ENCODE peak calls at places on chromosomes 12 and 14, in seven cellular contexts. One of them, this sample, is unnamed.

GRCh38 chr12:127881371-127882140 is 385.4 kb upstream of the TMEM132C start:
- DNase-seq in stomach: no peak
- DNase-seq in activated naive CD8-positive, alpha-beta T cell treated with anti-CD3 and anti-CD28 coated beads, Interleukin-2, amount 50 U/mL, for 24 hours: no peak
- DNase-seq in WERI-Rb-1: no peak
- DNase-seq in RKO: no peak
- DNase-seq in H7: no peak
- DNase-seq in Peyer's patch: no peak
- DNase-seq in this sample: no peak

GRCh38 chr12:75660805-75661404 is 149.5 kb upstream of the KRR1 start:
- DNase-seq in stomach: no peak
- DNase-seq in Peyer's patch: no peak
- DNase-seq in RKO: peak
- DNase-seq in activated naive CD8-positive, alpha-beta T cell treated with anti-CD3 and anti-CD28 coated beads, Interleukin-2, amount 50 U/mL, for 24 hours: no peak
- DNase-seq in H7: no peak
- DNase-seq in WERI-Rb-1: no peak
- DNase-seq in this sample: no peak

GRCh38 chr12:121590476-121591143 is 9.8 kb upstream of the KDM2B start:
- DNase-seq in RKO: peak
- DNase-seq in stomach: no peak
- DNase-seq in Peyer's patch: peak
- DNase-seq in activated naive CD8-positive, alpha-beta T cell treated with anti-CD3 and anti-CD28 coated beads, Interleukin-2, amount 50 U/mL, for 24 hours: peak
- DNase-seq in WERI-Rb-1: no peak
- DNase-seq in H7: peak
- DNase-seq in this sample: no peak

GRCh38 chr12:10069099-10069498 is 29.7 kb downstream of the CLEC1A start:
- DNase-seq in stomach: no peak
- DNase-seq in Peyer's patch: no peak
- DNase-seq in RKO: peak
- DNase-seq in activated naive CD8-positive, alpha-beta T cell treated with anti-CD3 and anti-CD28 coated beads, Interleukin-2, amount 50 U/mL, for 24 hours: no peak
- DNase-seq in WERI-Rb-1: no peak
- DNase-seq in H7: no peak
- DNase-seq in this sample: no peak

GRCh38 chr14:81529391-81529790 is 4.3 kb downstream of the SEL1L start:
- DNase-seq in Peyer's patch: no peak
- DNase-seq in RKO: peak
- DNase-seq in stomach: no peak
- DNase-seq in activated naive CD8-positive, alpha-beta T cell treated with anti-CD3 and anti-CD28 coated beads, Interleukin-2, amount 50 U/mL, for 24 hours: no peak
- DNase-seq in H7: no peak
- DNase-seq in WERI-Rb-1: no peak
- DNase-seq in this sample: no peak

GRCh38 chr12:8609061-8609570 is 3.5 kb downstream of the AICDA start:
- DNase-seq in activated naive CD8-positive, alpha-beta T cell treated with anti-CD3 and anti-CD28 coated beads, Interleukin-2, amount 50 U/mL, for 24 hours: no peak
- DNase-seq in Peyer's patch: peak
- DNase-seq in RKO: peak
- DNase-seq in H7: peak
- DNase-seq in WERI-Rb-1: peak
- DNase-seq in stomach: no peak
- DNase-seq in this sample: no peak

GRCh38 chr12:68905731-68906130 is 27.2 kb downstream of the CPM start:
- DNase-seq in stomach: no peak
- DNase-seq in Peyer's patch: no peak
- DNase-seq in WERI-Rb-1: no peak
- DNase-seq in RKO: no peak
- DNase-seq in H7: no peak
- DNase-seq in activated naive CD8-positive, alpha-beta T cell treated with anti-CD3 and anti-CD28 coated beads, Interleukin-2, amount 50 U/mL, for 24 hours: no peak
- DNase-seq in this sample: no peak

GRCh38 chr12:52526511-52526951 is 6.3 kb upstream of the KRT5 start:
- DNase-seq in stomach: no peak
- DNase-seq in RKO: no peak
- DNase-seq in activated naive CD8-positive, alpha-beta T cell treated with anti-CD3 and anti-CD28 coated beads, Interleukin-2, amount 50 U/mL, for 24 hours: no peak
- DNase-seq in WERI-Rb-1: no peak
- DNase-seq in H7: no peak
- DNase-seq in Peyer's patch: peak
- DNase-seq in this sample: no peak

This sample was measured in transverse colon.